ENCODE peak calls at places on chromosomes 6 and 20, in four cellular contexts. One of them, this sample, is unnamed.

GRCh38 chr6:22219916-22220315 is 76.9 kb downstream of the PRL start:
- DNase-seq in IMR-90: peak; percentile 20
- DNase-seq in H1: no peak
- DNase-seq in H9: no peak
- DNase-seq in this sample: no peak

GRCh38 chr6:66390393-66390792 is 683.4 kb upstream of the EYS start:
- DNase-seq in H1: no peak
- DNase-seq in IMR-90: no peak
- DNase-seq in H9: no peak
- DNase-seq in this sample: no peak

GRCh38 chr6:146917979-146918378 is 286.2 kb upstream of the STXBP5 start:
- DNase-seq in H1: no peak
- DNase-seq in IMR-90: no peak
- DNase-seq in H9: no peak
- DNase-seq in this sample: no peak

GRCh38 chr6:3977875-3978711 is 100.8 kb downstream of the FAM217A start:
- DNase-seq in H1: no peak
- DNase-seq in IMR-90: peak; percentile 96
- DNase-seq in H9: peak; percentile 65
- DNase-seq in this sample: peak; percentile 95

GRCh38 chr6:115832186-115832585 is 228.5 kb downstream of the FRK start:
- DNase-seq in H1: no peak
- DNase-seq in IMR-90: no peak
- DNase-seq in H9: no peak
- DNase-seq in this sample: no peak

GRCh38 chr6:157461000-157461915 is 80.3 kb downstream of the ZDHHC14 start:
- DNase-seq in H1: no peak
- DNase-seq in IMR-90: peak; percentile 85
- DNase-seq in H9: peak; percentile 68
- DNase-seq in this sample: peak; percentile 44

GRCh38 chr6:120493483-120493882 is 840.8 kb downstream of the TBC1D32 start:
- DNase-seq in IMR-90: no peak
- DNase-seq in H9: no peak
- DNase-seq in H1: no peak
- DNase-seq in this sample: no peak

GRCh38 chr20:56433880-56434255 is 21.8 kb downstream of the CASS4 start:
- DNase-seq in IMR-90: peak; percentile 94
- DNase-seq in H1: no peak
- DNase-seq in H9: no peak
- DNase-seq in this sample: no peak

DNA sequence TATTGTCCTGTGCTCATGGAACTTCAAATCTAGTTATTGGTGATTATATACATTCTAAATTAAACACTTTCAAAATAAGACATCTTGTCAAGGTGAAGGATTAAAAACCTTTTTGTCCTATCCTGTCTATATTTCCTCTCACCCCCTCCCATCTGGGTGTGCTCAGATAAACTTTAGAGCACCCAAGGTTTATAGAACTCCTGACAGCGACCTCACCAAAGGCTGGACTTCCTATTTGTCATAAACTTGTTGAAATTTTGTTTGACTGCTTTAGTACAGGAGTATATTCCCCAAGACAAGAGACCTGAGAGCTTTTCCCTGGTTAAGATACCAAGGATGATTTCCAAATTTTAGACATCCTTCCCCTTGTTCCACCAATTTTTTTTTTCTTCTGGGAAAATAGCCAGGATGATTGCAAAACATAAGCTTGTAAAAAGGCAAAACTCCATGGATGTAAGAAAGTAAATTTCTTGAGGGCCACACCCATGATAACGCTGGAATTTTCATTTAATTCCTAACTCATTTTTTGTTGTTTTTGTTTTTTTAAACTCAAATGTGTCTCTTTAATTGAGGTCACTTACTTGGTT is 33.0 kb downstream of the CARMIL1 start:
- DNase-seq in IMR-90: peak; percentile 46
- DNase-seq in H1: no peak
- DNase-seq in H9: no peak
- DNase-seq in this sample: no peak
- H4K5ac ChIP-seq in IMR-90: no peak overlapping the region
- H4K5ac ChIP-seq in H1: no peak overlapping the region
- H4K5ac ChIP-seq in H9: no peak overlapping the region
- H4K5ac ChIP-seq in this sample: no peak overlapping the region

GRCh38 chr20:14232650-14233049 is 104.8 kb downstream of the FLRT3 start:
- DNase-seq in H1: no peak
- DNase-seq in IMR-90: no peak
- DNase-seq in H9: no peak
- DNase-seq in this sample: no peak
- H3K4ac ChIP-seq in H1: no peak overlapping the region
- H3K4ac ChIP-seq in IMR-90: no peak overlapping the region
- H3K4ac ChIP-seq in H9: no peak overlapping the region
- H3K4ac ChIP-seq in this sample: no peak overlapping the region

GRCh38 chr6:60679175-60679574 is 1606.8 kb downstream of the KHDRBS2 start:
- DNase-seq in H1: no peak
- DNase-seq in H9: no peak
- DNase-seq in IMR-90: no peak
- DNase-seq in this sample: no peak
- H4K5ac ChIP-seq in H1: no peak overlapping the region
- H4K5ac ChIP-seq in H9: no peak overlapping the region
- H4K5ac ChIP-seq in IMR-90: no peak overlapping the region
- H4K5ac ChIP-seq in this sample: no peak overlapping the region

GRCh38 chr20:62927128-62927705 is 912 bp upstream of the DIDO1 start:
- DNase-seq in H1: no peak
- DNase-seq in H9: no peak
- DNase-seq in IMR-90: no peak
- DNase-seq in this sample: no peak

GRCh38 chr20:62925420-62926228 is 681 bp downstream of the DIDO1 start:
- DNase-seq in IMR-90: peak; percentile 16
- DNase-seq in H1: no peak
- DNase-seq in H9: no peak
- DNase-seq in this sample: peak; percentile 40

GRCh38 chr20:62928246-62928939 is 2.1 kb upstream of the DIDO1 start:
- DNase-seq in H1: no peak
- DNase-seq in IMR-90: no peak
- DNase-seq in H9: peak; percentile 87
- DNase-seq in this sample: peak; percentile 93

GRCh38 chr20:62924567-62925419 is 1.5 kb downstream of the DIDO1 start:
- DNase-seq in H9: no peak
- DNase-seq in H1: no peak
- DNase-seq in IMR-90: peak; percentile 34
- DNase-seq in this sample: no peak

DNA sequence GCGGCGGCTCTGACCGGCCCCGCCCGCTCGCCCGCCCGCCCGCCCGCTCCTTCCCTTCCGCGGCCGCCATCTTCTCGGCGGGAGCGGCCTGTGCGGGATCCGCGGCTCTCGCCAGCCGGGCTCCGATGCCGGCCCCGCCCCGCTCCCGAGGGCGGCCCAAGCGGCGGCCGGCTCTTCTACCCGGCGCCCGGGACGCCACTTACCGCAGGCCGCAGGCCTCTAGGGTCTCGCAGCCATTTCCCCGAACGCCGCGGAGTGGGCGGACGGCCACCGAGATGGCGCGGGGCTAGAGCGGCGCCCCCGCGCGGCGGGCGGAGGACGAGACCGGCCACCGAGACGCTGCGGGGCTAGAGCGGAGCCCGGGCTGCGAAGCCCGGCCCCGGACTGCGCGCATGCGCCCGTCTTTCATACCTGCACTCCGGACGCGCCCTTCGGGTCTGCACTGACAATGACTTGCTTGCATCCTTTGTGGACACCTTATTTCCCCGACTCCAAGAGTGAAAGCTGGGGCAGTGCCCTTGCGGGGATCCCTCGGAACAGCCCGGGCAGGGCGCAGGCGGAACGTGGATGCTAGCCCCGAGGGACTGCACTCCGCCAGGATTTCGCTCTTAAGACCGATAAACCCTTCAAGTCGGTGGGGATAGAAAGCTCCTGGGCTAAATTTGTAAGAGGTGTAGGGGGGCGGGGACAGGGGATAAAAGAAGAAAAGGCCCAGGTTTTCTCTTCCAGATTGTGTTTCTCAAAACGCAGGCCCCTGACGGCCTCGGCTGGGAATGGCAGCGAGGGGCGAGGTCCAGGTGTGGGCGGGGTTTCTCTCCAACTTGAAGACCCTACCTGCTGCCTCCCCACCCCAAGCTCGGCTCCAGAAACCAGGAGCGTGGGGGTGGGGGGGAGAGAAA is at the start of gene DIDO1:
- DNase-seq in IMR-90: peak; percentile 77
- DNase-seq in H1: no peak
- DNase-seq in H9: peak; percentile 84
- DNase-seq in this sample: peak; percentile 88
- H3K4ac ChIP-seq in IMR-90: peak within 1 kb of the TSS; percentile 93
- H3K4ac ChIP-seq in H1: peak within 1 kb of the TSS; percentile 90
- H3K4ac ChIP-seq in H9: no peak within 1 kb of the TSS
- H3K4ac ChIP-seq in this sample: peak within 1 kb of the TSS; percentile 99

GRCh38 chr6:20129290-20130088 is 82.8 kb downstream of the MBOAT1 start:
- DNase-seq in H1: no peak
- DNase-seq in IMR-90: peak; percentile 10
- DNase-seq in H9: no peak
- DNase-seq in this sample: no peak

GRCh38 chr6:20128018-20128417 is 84.3 kb downstream of the MBOAT1 start:
- DNase-seq in IMR-90: no peak
- DNase-seq in H9: no peak
- DNase-seq in H1: no peak
- DNase-seq in this sample: no peak

GRCh38 chr6:20126789-20127653 is 85.2 kb downstream of the MBOAT1 start:
- DNase-seq in H9: peak; percentile 76
- DNase-seq in IMR-90: peak; percentile 44
- DNase-seq in H1: no peak
- DNase-seq in this sample: peak; percentile 78

GRCh38 chr6:20126102-20126752 is 86.0 kb downstream of the MBOAT1 start:
- DNase-seq in H1: no peak
- DNase-seq in H9: no peak
- DNase-seq in IMR-90: no peak
- DNase-seq in this sample: no peak

DNA sequence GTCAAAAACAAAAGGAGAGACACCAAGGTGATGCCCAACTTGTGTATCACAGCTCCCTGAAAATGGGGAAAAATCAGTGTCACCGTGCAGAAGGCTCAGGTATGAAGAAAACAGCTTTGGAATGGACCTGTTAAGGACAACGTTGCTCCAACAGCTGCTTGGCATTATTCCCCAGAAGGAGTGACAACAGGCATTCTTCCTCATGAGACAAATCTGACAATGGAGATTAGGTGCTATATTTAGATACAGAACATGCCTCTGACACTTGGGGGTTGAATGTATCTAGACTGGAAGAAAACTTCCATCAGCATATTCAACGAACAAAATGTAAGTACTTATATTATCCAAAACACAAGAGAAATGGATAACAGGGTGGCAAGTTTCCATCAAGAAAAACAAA is 87.7 kb downstream of the MBOAT1 start:
- DNase-seq in H9: no peak
- DNase-seq in H1: no peak
- DNase-seq in IMR-90: no peak
- DNase-seq in this sample: no peak
- H4K5ac ChIP-seq in H9: no peak overlapping the region
- H4K5ac ChIP-seq in H1: no peak overlapping the region
- H4K5ac ChIP-seq in IMR-90: no peak overlapping the region
- H4K5ac ChIP-seq in this sample: no peak overlapping the region

GRCh38 chr6:7112741-7113313 is 5.1 kb downstream of the RREB1 start:
- DNase-seq in IMR-90: no peak
- DNase-seq in H1: no peak
- DNase-seq in H9: no peak
- DNase-seq in this sample: peak; percentile 64
- H3K4ac ChIP-seq in IMR-90: no peak overlapping the region
- H3K4ac ChIP-seq in H1: no peak overlapping the region
- H3K4ac ChIP-seq in H9: no peak overlapping the region
- H3K4ac ChIP-seq in this sample: no peak overlapping the region

GRCh38 chr6:26339612-26340011 is 25.4 kb upstream of the BTN3A2 start:
- DNase-seq in IMR-90: no peak
- DNase-seq in H1: no peak
- DNase-seq in H9: no peak
- DNase-seq in this sample: no peak

GRCh38 chr6:26340066-26340465 is 24.9 kb upstream of the BTN3A2 start:
- DNase-seq in H1: no peak
- DNase-seq in IMR-90: no peak
- DNase-seq in H9: no peak
- DNase-seq in this sample: no peak

GRCh38 chr6:26335631-26336323 is 29.2 kb upstream of the BTN3A2 start:
- DNase-seq in IMR-90: no peak
- DNase-seq in H9: no peak
- DNase-seq in H1: no peak
- DNase-seq in this sample: no peak

GRCh38 chr6:26336355-26337198 is 28.4 kb upstream of the BTN3A2 start:
- DNase-seq in H9: no peak
- DNase-seq in IMR-90: peak; percentile 74
- DNase-seq in H1: no peak
- DNase-seq in this sample: peak; percentile 80

GRCh38 chr6:26338810-26339209 is 26.2 kb upstream of the BTN3A2 start:
- DNase-seq in IMR-90: no peak
- DNase-seq in H1: no peak
- DNase-seq in H9: no peak
- DNase-seq in this sample: no peak
- H4K5ac ChIP-seq in IMR-90: no peak overlapping the region
- H4K5ac ChIP-seq in H1: no peak overlapping the region
- H4K5ac ChIP-seq in H9: no peak overlapping the region
- H4K5ac ChIP-seq in this sample: no peak overlapping the region

This sample was measured in mesendoderm.